ENCODE peak calls at places on chromosomes 4 and X, in four cellular contexts. One of them, this sample, is unnamed.

GRCh38 chrX:9651737-9652136 is 113.9 kb downstream of the GPR143 start:
- DNase-seq in K562: no peak
- DNase-seq in endothelial cell of umbilical vein: no peak
- DNase-seq in HepG2: no peak
- DNase-seq in this sample: no peak

GRCh38 chr4:151468715-151469696 is 60.0 kb downstream of the FHIP1A start:
- DNase-seq in endothelial cell of umbilical vein: no peak
- DNase-seq in K562: no peak
- DNase-seq in HepG2: no peak
- DNase-seq in this sample: no peak

GRCh38 chr4:139740531-139741041 is 75.0 kb downstream of the MGST2 start:
- DNase-seq in K562: no peak
- DNase-seq in endothelial cell of umbilical vein: peak
- DNase-seq in HepG2: peak
- DNase-seq in this sample: no peak

GRCh38 chr4:186939226-186939625 is 215.6 kb upstream of the FAT1 start:
- DNase-seq in HepG2: no peak
- DNase-seq in K562: no peak
- DNase-seq in endothelial cell of umbilical vein: no peak
- DNase-seq in this sample: no peak

GRCh38 chr4:137861682-137862081 is 329.4 kb upstream of the PCDH18 start:
- DNase-seq in K562: no peak
- DNase-seq in HepG2: no peak
- DNase-seq in endothelial cell of umbilical vein: peak
- DNase-seq in this sample: no peak

GRCh38 chrX:683572-683971 is 53.0 kb downstream of the SHOX start:
- DNase-seq in endothelial cell of umbilical vein: no peak
- DNase-seq in HepG2: no peak
- DNase-seq in K562: no peak
- DNase-seq in this sample: no peak

GRCh38 chrX:43940811-43941210 is 32.4 kb downstream of the NDP start:
- DNase-seq in HepG2: no peak
- DNase-seq in K562: no peak
- DNase-seq in endothelial cell of umbilical vein: peak
- DNase-seq in this sample: no peak

GRCh38 chrX:133538148-133538547 is 122.9 kb upstream of the GPC4 start:
- DNase-seq in K562: no peak
- DNase-seq in endothelial cell of umbilical vein: no peak
- DNase-seq in HepG2: no peak
- DNase-seq in this sample: no peak

GRCh38 chrX:45756562-45756961 is 555.9 kb upstream of the DIPK2B start:
- DNase-seq in endothelial cell of umbilical vein: peak
- DNase-seq in HepG2: no peak
- DNase-seq in K562: no peak
- DNase-seq in this sample: no peak

GRCh38 chr4:113040793-113041192 is 8.7 kb upstream of the ANK2 start:
- DNase-seq in K562: no peak
- DNase-seq in HepG2: no peak
- DNase-seq in endothelial cell of umbilical vein: no peak
- DNase-seq in this sample: no peak

GRCh38 chrX:45769919-45770582 is 569.4 kb upstream of the DIPK2B start:
- DNase-seq in K562: peak
- DNase-seq in endothelial cell of umbilical vein: peak
- DNase-seq in HepG2: peak
- DNase-seq in this sample: no peak

GRCh38 chr4:74039065-74039763 is 725 bp upstream of the CXCL3 start:
- DNase-seq in K562: no peak
- DNase-seq in endothelial cell of umbilical vein: peak
- DNase-seq in HepG2: no peak
- DNase-seq in this sample: no peak

GRCh38 chr4:74037076-74037475 is 1.4 kb downstream of the CXCL3 start:
- DNase-seq in endothelial cell of umbilical vein: no peak
- DNase-seq in K562: peak
- DNase-seq in HepG2: no peak
- DNase-seq in this sample: no peak

GRCh38 chr4:74041418-74041817 is 2.9 kb upstream of the CXCL3 start:
- DNase-seq in K562: no peak
- DNase-seq in endothelial cell of umbilical vein: no peak
- DNase-seq in HepG2: no peak
- DNase-seq in this sample: no peak

GRCh38 chr4:74042681-74043080 is 4.2 kb upstream of the CXCL3 start:
- DNase-seq in HepG2: no peak
- DNase-seq in K562: no peak
- DNase-seq in endothelial cell of umbilical vein: no peak
- DNase-seq in this sample: no peak

DNA sequence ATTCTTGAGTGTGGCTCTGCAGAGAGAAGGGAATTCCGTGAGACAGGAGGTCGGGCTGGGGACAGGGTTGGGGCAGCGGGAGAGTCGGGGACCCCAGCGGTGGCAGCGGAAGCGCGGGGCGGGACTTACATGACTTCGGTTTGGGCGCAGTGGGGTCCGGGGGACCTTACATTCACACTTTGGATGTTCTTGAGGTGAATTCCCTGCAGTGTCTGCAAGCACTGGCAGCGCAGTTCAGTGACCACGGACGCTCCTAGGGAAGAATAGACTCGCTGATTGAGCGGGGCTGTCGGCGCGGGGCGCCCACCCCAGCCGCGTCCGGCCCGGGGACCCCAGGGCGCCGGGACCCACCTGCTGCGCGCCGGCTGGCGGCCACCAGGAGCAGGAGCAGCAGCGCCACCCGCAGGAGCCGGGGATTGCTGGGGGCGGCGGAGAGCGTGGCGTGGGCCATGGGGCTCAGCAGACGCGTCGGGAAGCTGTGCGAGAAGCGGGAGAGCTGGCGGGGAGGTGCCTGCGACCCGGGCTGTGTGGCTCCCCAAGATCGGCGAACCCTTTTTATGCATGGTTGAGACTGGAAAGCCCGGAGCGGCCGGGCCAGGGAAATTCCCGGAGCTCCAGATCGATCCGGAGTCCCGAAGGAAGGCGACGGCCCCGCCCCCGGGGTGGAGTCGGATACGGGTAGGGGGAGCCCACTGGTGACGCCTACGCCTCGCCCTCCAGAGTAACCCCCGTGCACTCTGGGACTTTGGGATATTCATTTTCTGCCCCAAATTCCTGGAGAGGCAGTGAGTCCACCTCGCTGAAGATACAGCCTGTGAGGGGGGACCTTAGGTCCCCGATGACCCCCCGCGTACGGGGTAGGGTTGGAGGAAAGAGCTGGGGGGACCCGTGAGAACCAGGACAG is at the start of gene CXCL3:
- DNase-seq in endothelial cell of umbilical vein: peak
- DNase-seq in K562: peak
- DNase-seq in HepG2: no peak
- DNase-seq in this sample: no peak
- TF ChIP-seq POLR2A in endothelial cell of umbilical vein: peak
- TF ChIP-seq POLR2A in K562: peak
- TF ChIP-seq POLR2A in HepG2: no peak
- TF ChIP-seq POLR2A in this sample: no peak

GRCh38 chr4:1002131-1002630 is 9.0 kb upstream of the SLC26A1 start:
- DNase-seq in K562: no peak
- DNase-seq in HepG2: no peak
- DNase-seq in endothelial cell of umbilical vein: no peak
- DNase-seq in this sample: no peak
- TF ChIP-seq EZH2 in K562: no peak
- TF ChIP-seq EZH2 in HepG2: no peak
- TF ChIP-seq EZH2 in endothelial cell of umbilical vein: peak
- TF ChIP-seq EZH2 in this sample: no peak

GRCh38 chrX:136496768-136497555 is 430 bp upstream of the HTATSF1 start:
- DNase-seq in K562: peak
- DNase-seq in HepG2: peak
- DNase-seq in endothelial cell of umbilical vein: peak
- DNase-seq in this sample: peak
- TF ChIP-seq POLR2A in K562: peak
- TF ChIP-seq POLR2A in HepG2: no peak
- TF ChIP-seq POLR2A in endothelial cell of umbilical vein: no peak
- TF ChIP-seq POLR2A in this sample: peak

GRCh38 chr4:88591787-88592599 is at the start of gene HERC3:
- DNase-seq in K562: peak
- DNase-seq in endothelial cell of umbilical vein: peak
- DNase-seq in HepG2: peak
- DNase-seq in this sample: peak

GRCh38 chr4:88597970-88598369 is 5.7 kb downstream of the HERC3 start:
- DNase-seq in HepG2: no peak
- DNase-seq in K562: no peak
- DNase-seq in endothelial cell of umbilical vein: no peak
- DNase-seq in this sample: no peak

GRCh38 chr4:88587285-88587684 is 5.0 kb upstream of the HERC3 start:
- DNase-seq in HepG2: no peak
- DNase-seq in endothelial cell of umbilical vein: no peak
- DNase-seq in K562: no peak
- DNase-seq in this sample: no peak

GRCh38 chr4:88592600-88593448 is 544 bp downstream of the HERC3 start:
- DNase-seq in endothelial cell of umbilical vein: peak
- DNase-seq in HepG2: peak
- DNase-seq in K562: peak
- DNase-seq in this sample: peak
- TF ChIP-seq EZH2 in endothelial cell of umbilical vein: no peak
- TF ChIP-seq EZH2 in HepG2: no peak
- TF ChIP-seq EZH2 in K562: no peak
- TF ChIP-seq EZH2 in this sample: no peak

This sample was measured in HCT116.